ENCODE peak calls at places on chromosomes 2 and 18, in ten cellular contexts. O is stimulated activated CD4-positive, alpha-beta T cell treated with anti-CD3 and anti-CD28 coated beads, TNF-alpha, amount 100 ng/mL, for 48 hours; E is Calu3; D is lower lobe of right lung; A is T-helper 17 cell; I is NCI-H1092; X is activated T-cell treated with anti-CD3 and anti-CD28 coated beads for 1 hour; K is left cardiac atrium; W is hypothalamus; Y is Right ventricle myocardium inferior. L is an unnamed sample.

GRCh38 chr2:174775586-174775985 is 11.3 kb upstream of the CHRNA1 start:
- DNase-seq in W (no peak), E (no peak), A (no peak), Y (no peak), O (no peak), D (no peak), K (no peak), X (no peak), I (no peak), L (no peak)

GRCh38 chr18:24552218-24552617 is 91.8 kb downstream of the HRH4 start:
- DNase-seq in K (no peak), D (no peak), E (peak; percentile 21), X (no peak), Y (no peak), A (no peak), I (no peak), O (no peak), W (no peak), L (no peak)

GRCh38 chr2:239278941-239279365 is 121.9 kb downstream of the HDAC4 start:
- DNase-seq in Y (peak; percentile 34), D (no peak), O (no peak), I (no peak), K (no peak), A (no peak), X (no peak), W (no peak), E (no peak), L (no peak)

GRCh38 chr2:16119741-16120140 is 179.4 kb downstream of the MYCN start:
- DNase-seq in D (no peak), A (no peak), X (no peak), Y (no peak), E (no peak), O (no peak), W (no peak), I (no peak), K (no peak), L (no peak)

GRCh38 chr2:72153026-72153791 is 5.5 kb upstream of the CYP26B1 start:
- DNase-seq in Y (peak; percentile 50), X (no peak), O (no peak), E (no peak), W (no peak), K (no peak), D (no peak), I (no peak), A (no peak), L (no peak)

GRCh38 chr2:234606906-234607305 is 110.0 kb upstream of the ARL4C start:
- DNase-seq in K (no peak), Y (no peak), E (no peak), I (no peak), X (no peak), W (no peak), A (no peak), O (no peak), D (no peak), L (no peak)

GRCh38 chr2:123916512-123916911 is 108.6 kb upstream of the CNTNAP5 start:
- DNase-seq in D (no peak), K (no peak), E (no peak), X (no peak), W (no peak), O (no peak), Y (no peak), A (no peak), I (no peak), L (no peak)

GRCh38 chr2:173326806-173327205 is 27.9 kb upstream of the CDCA7 start:
- DNase-seq in X (no peak), W (no peak), I (no peak), E (no peak), K (no peak), A (no peak), O (no peak), Y (no peak), D (no peak), L (no peak)

GRCh38 chr2:232997749-232998665 is 15.0 kb downstream of the NGEF start:
- DNase-seq in I (no peak), Y (no peak), K (no peak), O (no peak), X (no peak), E (no peak), W (no peak), D (no peak), A (no peak), L (no peak)

GRCh38 chr2:1541812-1542211 is 128.5 kb downstream of the TPO start:
- DNase-seq in D (no peak), K (no peak), Y (no peak), I (peak; percentile 47), O (no peak), X (no peak), W (no peak), A (no peak), E (no peak), L (no peak)

L was measured in effector memory CD4-positive, alpha-beta T cell.